ENCODE peak calls at places on chromosome 11, in five cellular contexts. Z is SK-N-SH, R is HepG2, I is K562, U is GM12878. T is an unnamed sample.
A peak's percentile ranks its signal among the peaks of the same experiment; 100 is the strongest.

GRCh38 chr11:64456509-64457320 is 97.8 kb downstream of the RPS6KA4 start:
- DNase-seq in Z (no peak), R (no peak), I (no peak), U (no peak), T (no peak)

GRCh38 chr11:72120930-72121329 is 8.4 kb upstream of the ANAPC15 start:
- DNase-seq in Z (no peak), R (no peak), I (no peak), U (no peak), T (no peak)

GRCh38 chr11:127017482-127017881 is 16.9 kb upstream of the KIRREL3 start:
- DNase-seq in Z (no peak), R (no peak), I (peak; percentile 34), U (no peak), T (peak; percentile 93)

GRCh38 chr11:72493426-72494108 is 59.2 kb upstream of the CLPB start:
- DNase-seq in Z (no peak), R (no peak), I (peak; percentile 83), U (no peak), T (no peak)

GRCh38 chr11:67983916-67984315 is 20.0 kb downstream of the UNC93B1 start:
- DNase-seq in Z (peak; percentile 46), R (no peak), I (no peak), U (no peak), T (no peak)

GRCh38 chr11:34640050-34640971 is 19.4 kb downstream of the EHF start:
- DNase-seq in Z (no peak), R (peak; percentile 94), I (no peak), U (no peak), T (no peak)

GRCh38 chr11:62505112-62505783 is 41.4 kb downstream of the AHNAK start:
- DNase-seq in Z (no peak), R (no peak), I (peak; percentile 56), U (no peak), T (no peak)

GRCh38 chr11:77276271-77276670 is 25.2 kb downstream of the GDPD4 start:
- DNase-seq in Z (no peak), R (no peak), I (no peak), U (no peak), T (peak; percentile 7)

GRCh38 chr11:12625438-12626071 is 48.7 kb upstream of the TEAD1 start:
- DNase-seq in Z (no peak), R (no peak), I (peak; percentile 31), U (no peak), T (peak; percentile 98)

GRCh38 chr11:819943-820649 is 1.4 kb downstream of the PNPLA2 start:
- DNase-seq in Z (peak; percentile 84), R (peak; percentile 94), I (peak; percentile 91), U (no peak), T (peak; percentile 59)

GRCh38 chr11:823441-824291 is 4.1 kb upstream of the CRACR2B start:
- DNase-seq in Z (no peak), R (no peak), I (no peak), U (no peak), T (no peak)

GRCh38 chr11:820655-821512 is 2.2 kb downstream of the PNPLA2 start:
- DNase-seq in Z (no peak), R (peak; percentile 70), I (no peak), U (no peak), T (peak; percentile 56)

GRCh38 chr11:819129-819931 is 616 bp downstream of the PNPLA2 start:
- DNase-seq in Z (peak; percentile 98), R (peak; percentile 77), I (peak; percentile 94), U (no peak), T (peak; percentile 73)

DNA sequence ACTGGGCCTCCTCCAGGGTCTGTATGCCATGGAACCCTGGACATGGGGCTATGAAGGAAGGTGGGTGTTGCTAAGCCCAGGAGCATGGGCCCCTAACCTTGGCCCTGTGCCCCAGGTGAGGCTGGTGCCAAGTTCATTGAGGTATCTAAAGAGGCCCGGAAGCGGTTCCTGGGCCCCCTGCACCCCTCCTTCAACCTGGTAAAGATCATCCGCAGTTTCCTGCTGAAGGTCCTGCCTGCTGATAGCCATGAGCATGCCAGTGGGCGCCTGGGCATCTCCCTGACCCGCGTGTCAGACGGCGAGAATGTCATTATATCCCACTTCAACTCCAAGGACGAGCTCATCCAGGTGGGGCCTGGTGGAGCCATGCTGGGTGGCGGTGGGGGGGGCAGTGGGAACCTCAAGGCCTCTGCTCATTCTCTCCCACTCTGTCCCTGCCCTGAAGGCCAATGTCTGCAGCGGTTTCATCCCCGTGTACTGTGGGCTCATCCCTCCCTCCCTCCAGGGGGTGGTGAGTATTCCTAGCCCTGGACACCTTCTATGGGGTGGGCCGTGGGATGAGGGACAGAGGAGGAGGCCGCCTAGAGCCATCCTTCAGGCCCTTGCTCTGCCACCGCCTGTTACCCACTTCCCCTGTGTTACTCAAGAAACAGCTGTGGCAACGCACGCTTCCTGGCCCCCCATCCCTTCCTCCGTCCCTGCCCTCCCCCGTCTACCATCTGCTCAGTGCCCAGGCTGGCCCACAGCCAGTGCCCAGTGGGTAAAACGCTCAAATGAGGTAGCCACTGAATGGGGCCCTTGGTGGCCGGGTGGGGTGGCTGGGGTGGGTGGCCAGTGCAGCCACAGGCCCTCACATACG is 3.0 kb downstream of the PNPLA2 start:
- DNase-seq in Z (no peak), R (no peak), I (no peak), U (no peak), T (no peak)
- H3K4me3 ChIP-seq in Z (peak overlapping the region; percentile 71), R (peak overlapping the region; percentile 94), I (no peak overlapping the region), U (no peak overlapping the region), T (no peak overlapping the region)

DNA sequence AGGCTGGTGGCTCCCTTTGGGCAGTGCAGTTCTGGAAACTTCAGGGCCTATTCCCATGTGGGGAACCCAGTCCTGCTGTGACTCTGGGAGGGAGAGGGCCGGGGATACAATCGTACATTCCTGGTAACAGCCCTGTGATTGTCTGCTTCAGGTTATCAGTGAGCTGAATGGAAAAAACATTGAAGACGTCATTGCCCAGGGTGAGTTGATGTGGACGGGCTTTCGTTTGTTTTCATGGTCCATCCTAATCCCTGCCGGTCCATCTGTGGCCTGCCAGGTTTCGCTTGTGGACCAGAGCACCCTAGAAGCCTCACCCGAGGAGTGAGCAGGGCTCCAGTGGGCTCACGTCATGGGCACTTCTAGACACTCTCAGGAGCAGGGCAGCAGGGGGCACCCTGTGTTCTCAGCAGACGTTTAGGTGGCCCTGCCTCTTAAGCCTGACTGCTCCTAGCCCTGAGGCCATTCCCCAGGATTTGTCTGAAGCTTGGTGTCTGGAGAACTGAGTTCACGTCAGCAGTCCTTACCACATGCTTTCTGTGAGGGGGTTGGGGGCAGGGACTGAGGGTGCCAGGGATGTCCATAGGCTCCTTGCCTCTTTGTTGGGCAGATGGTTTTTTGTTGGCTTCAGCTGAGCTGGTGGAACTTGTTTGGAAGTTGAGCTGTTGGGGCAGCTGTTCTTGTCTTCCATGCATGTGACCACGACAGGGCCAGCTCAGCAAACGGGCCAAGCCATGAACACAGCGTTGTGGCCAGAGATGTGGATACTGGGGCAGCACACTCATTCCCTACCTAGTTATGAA is 1.9 kb downstream of the RPLP2 start:
- DNase-seq in Z (no peak), R (no peak), I (no peak), U (no peak), T (no peak)
- TF ChIP-seq MXI1 in Z (no peak), R (no peak), I (no peak), U (no peak), T (no peak)

DNA sequence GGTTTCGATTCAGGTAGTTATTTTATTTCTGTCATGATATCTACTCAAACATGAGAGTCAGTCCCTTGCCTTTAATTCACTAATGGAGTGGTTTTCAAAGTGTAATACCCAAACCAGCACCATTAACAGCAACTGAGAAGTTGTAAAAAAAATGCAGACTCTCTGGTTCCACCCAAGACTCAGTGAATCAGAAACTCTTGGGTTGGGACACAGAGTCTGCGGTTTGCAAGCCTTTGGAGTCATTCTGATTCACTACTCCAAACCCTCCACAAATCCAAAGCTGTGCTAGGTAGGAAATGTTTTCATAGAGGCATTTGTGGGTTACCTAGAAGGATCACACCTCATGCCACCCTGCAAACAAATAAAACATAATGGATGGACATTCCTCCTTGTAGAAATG is 340.1 kb downstream of the NTM start:
- DNase-seq in Z (no peak), R (no peak), I (no peak), U (no peak), T (peak; percentile 38)
- H3K4me3 ChIP-seq in Z (no peak overlapping the region), R (no peak overlapping the region), I (no peak overlapping the region), U (no peak overlapping the region), T (no peak overlapping the region)

GRCh38 chr11:66593650-66594049 is 665 bp downstream of the CCS start:
- DNase-seq in Z (no peak), R (no peak), I (no peak), U (no peak), T (no peak)

GRCh38 chr11:66592457-66593302 is at the start of the genes CCDC87 and CCS:
- DNase-seq in Z (peak; percentile 100), R (peak; percentile 93), I (peak; percentile 97), U (peak; percentile 84), T (peak; percentile 92)

GRCh38 chr11:66598993-66599392 is 6.0 kb downstream of the CCS start:
- DNase-seq in Z (no peak), R (no peak), I (no peak), U (no peak), T (no peak)

GRCh38 chr11:66593303-66593635 is 284 bp downstream of the CCS start:
- DNase-seq in Z (no peak), R (no peak), I (no peak), U (no peak), T (no peak)

DNA sequence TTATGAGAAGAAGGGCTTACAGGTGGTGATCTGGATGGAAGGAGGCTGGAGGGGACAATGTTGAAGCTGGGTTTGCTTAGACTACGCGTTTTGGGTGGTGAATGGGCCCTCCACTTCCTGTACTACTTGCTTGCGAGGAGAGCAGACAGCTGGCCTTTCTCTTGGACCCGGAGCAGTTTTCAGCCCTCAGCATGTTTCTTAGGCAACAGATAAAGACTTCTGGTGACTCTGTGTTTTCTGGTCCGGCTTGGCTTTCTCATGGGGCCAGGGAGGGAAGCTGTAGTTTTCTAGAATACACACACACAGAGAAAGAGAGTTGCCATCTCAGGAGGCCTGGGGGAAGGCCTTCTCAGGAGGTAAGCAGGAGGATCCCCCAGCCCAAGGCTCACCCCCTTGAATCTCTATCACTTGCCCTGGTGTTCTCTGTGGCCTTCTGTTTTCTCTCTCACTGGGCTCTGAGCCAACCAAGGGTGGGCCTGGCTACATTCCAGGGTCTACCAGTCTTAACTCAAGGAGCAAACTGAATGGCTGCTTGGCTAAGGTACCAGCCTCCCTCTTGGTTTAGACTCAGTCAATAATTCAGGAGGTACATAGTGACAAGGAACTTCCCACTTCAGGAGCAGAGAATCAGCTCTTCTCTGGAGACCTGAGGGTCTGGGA is 2.4 kb downstream of the CCS start:
- DNase-seq in Z (no peak), R (no peak), I (peak; percentile 72), U (peak; percentile 37), T (peak; percentile 76)
- TF ChIP-seq MXI1 in Z (no peak), R (no peak), I (no peak), U (no peak), T (no peak)

GRCh38 chr11:1288426-1289151 is 20.8 kb downstream of the TOLLIP start:
- DNase-seq in Z (no peak), R (no peak), I (no peak), U (no peak), T (no peak)

GRCh38 chr11:1285316-1285744 is 24.1 kb downstream of the TOLLIP start:
- DNase-seq in Z (no peak), R (no peak), I (no peak), U (no peak), T (no peak)

GRCh38 chr11:1287928-1288327 is 21.5 kb downstream of the TOLLIP start:
- DNase-seq in Z (no peak), R (no peak), I (no peak), U (no peak), T (no peak)

GRCh38 chr11:1283906-1284305 is 25.5 kb downstream of the TOLLIP start:
- DNase-seq in Z (no peak), R (no peak), I (no peak), U (no peak), T (no peak)

DNA sequence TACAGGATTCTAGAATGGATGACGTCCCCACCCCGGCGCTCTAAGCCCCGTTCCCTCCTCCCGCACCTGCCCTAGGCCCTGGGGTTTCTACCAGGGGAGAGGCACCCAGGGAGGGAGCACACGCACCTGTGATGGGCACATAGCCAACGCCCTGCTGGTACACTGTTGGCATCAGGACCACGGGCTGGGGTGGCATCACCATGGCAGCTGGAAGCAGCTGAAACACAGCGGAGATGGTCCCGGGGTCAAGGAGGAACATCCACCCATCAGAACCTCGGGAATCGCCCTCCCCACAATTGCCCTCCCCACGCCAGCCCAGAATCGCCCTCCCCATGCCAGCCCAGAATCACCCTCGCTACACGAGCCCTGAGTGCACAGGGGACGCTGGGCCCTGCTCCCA is 23.6 kb downstream of the TOLLIP start:
- DNase-seq in Z (no peak), R (no peak), I (no peak), U (no peak), T (no peak)
- H3K4me3 ChIP-seq in Z (no peak overlapping the region), R (no peak overlapping the region), I (no peak overlapping the region), U (no peak overlapping the region), T (no peak overlapping the region)